ENCODE peak calls at places on chromosomes 16 and 17, in seven cellular contexts. B, G, M, S, J, Z and T are unnamed samples.

GRCh38 chr16:87080571-87081167 is 236.5 kb downstream of the C16orf95 start:
- DNase-seq in B (no peak), G (no peak), M (no peak), S (no peak), J (no peak), Z (no peak), T (no peak)

GRCh38 chr17:78358538-78359215 is 1.2 kb downstream of the SOCS3 start:
- DNase-seq in B (peak), G (no peak), M (no peak), S (no peak), J (no peak), Z (no peak), T (peak)

GRCh38 chr17:58643147-58643546 is 48.7 kb downstream of the TEX14 start:
- DNase-seq in B (no peak), G (no peak), M (no peak), S (no peak), J (no peak), Z (no peak), T (no peak)

GRCh38 chr16:55434000-55434399 is 45.0 kb upstream of the MMP2 start:
- DNase-seq in B (no peak), G (no peak), M (no peak), S (no peak), J (no peak), Z (no peak), T (no peak)

GRCh38 chr17:67218385-67218950 is 26.5 kb downstream of the HELZ start:
- DNase-seq in B (no peak), G (no peak), M (no peak), S (no peak), J (no peak), Z (no peak), T (no peak)

GRCh38 chr17:17380156-17380925 is 77.2 kb downstream of the NT5M start:
- DNase-seq in B (no peak), G (no peak), M (no peak), S (peak), J (no peak), Z (no peak), T (peak)

GRCh38 chr17:49106366-49107210 is 26.0 kb upstream of the B4GALNT2 start:
- DNase-seq in B (no peak), G (peak), M (no peak), S (no peak), J (no peak), Z (no peak), T (no peak)

GRCh38 chr17:36899250-36900129 is 37.8 kb upstream of the LHX1 start:
- DNase-seq in B (no peak), G (no peak), M (no peak), S (no peak), J (no peak), Z (no peak), T (no peak)

GRCh38 chr16:23008041-23008440 is 141.2 kb downstream of the USP31 start:
- DNase-seq in B (no peak), G (no peak), M (no peak), S (no peak), J (no peak), Z (no peak), T (no peak)

DNA sequence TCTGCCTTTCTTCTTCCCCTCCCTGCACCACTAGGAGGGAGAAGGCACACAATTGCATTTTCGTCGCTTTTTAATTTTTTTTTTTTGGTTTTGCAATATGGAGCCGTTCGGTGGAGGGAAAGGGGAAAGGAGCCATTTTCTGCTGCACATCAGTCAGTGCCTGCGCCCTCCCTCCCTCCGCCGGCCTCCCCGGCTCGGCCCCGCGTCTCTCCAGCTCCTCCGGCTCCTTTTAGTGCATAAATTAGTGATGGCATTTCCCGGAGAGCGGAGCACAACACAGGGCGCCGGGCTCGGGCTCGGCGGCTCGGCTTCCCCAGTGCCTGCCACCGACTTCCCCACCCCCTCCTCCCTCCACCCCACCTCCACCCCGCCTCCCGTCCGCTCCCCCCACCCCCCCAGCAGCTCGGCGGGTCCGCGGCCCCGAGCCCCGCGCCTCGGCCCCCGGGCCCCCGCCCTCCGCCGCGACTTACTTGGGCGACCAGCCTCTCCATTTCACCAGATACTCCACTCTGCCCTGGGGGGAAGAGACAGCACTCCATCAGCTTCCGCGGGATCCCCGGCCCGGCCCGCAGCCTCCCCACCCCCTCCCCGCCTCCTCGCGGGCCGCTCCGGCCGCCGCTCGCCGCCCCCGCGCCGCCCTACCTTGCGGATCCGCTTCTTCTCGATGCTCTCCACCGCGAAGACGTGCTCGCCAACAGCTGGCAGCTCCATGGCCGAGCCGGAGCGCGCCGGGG is 532 bp downstream of the CBX4 start:
- DNase-seq in B (peak), G (no peak), M (no peak), S (peak), J (no peak), Z (no peak), T (no peak)
- TF ChIP-seq CTCF in B (no peak), G (no peak), M (no peak), S (peak), J (no peak), Z (no peak), T (peak)

GRCh38 chr17:62572488-62573469 is 54.7 kb upstream of the MRC2 start:
- DNase-seq in B (no peak), G (no peak), M (no peak), S (no peak), J (no peak), Z (no peak), T (no peak)

GRCh38 chr17:62576382-62576781 is 51.1 kb upstream of the MRC2 start:
- DNase-seq in B (no peak), G (no peak), M (no peak), S (no peak), J (no peak), Z (no peak), T (no peak)

GRCh38 chr17:62578757-62579487 is 48.5 kb upstream of the MRC2 start:
- DNase-seq in B (no peak), G (no peak), M (no peak), S (no peak), J (no peak), Z (no peak), T (no peak)

GRCh38 chr17:62573480-62574117 is 53.9 kb upstream of the MRC2 start:
- DNase-seq in B (no peak), G (no peak), M (no peak), S (no peak), J (no peak), Z (no peak), T (no peak)
- TF ChIP-seq CTCF in B (no peak), G (no peak), M (no peak), S (no peak), J (no peak), Z (no peak), T (no peak)

GRCh38 chr16:85449195-85449884 is 163.8 kb upstream of the GSE1 start:
- DNase-seq in B (no peak), G (no peak), M (no peak), S (no peak), J (no peak), Z (no peak), T (no peak)
- TF ChIP-seq CTCF in B (no peak), G (no peak), M (no peak), S (no peak), J (no peak), Z (no peak), T (no peak)

GRCh38 chr17:40726919-40727318 is 23.4 kb upstream of the KRT24 start:
- DNase-seq in B (no peak), G (no peak), M (no peak), S (no peak), J (no peak), Z (no peak), T (no peak)
- TF ChIP-seq CTCF in B (no peak), G (peak), M (no peak), S (peak), J (peak), Z (no peak), T (peak)